ENCODE peak calls at places on chromosomes 11 and 22, in ten cellular contexts. G is activated CD8-positive, alpha-beta T cell treated with anti-CD3 and anti-CD28 coated beads for 36 hours; V is glutamatergic neuron; I is HFFc6; U is retinal pigment epithelial cell; E is nephron progenitor cell; M is uterus; W is kidney epithelial cell; N is esophagus squamous epithelium; J is GM10248. D is an unnamed sample.

GRCh38 chr11:126164781-126165180 is 46.7 kb downstream of the RPUSD4 start:
- DNase-seq in G (no peak), V (no peak), I (no peak), U (no peak), E (no peak), M (no peak), W (no peak), N (no peak), J (no peak), D (no peak)

GRCh38 chr11:97761175-97761574 is 1259.6 kb upstream of the CNTN5 start:
- DNase-seq in G (no peak), V (no peak), I (no peak), U (no peak), E (no peak), M (no peak), W (no peak), N (no peak), J (no peak), D (no peak)

GRCh38 chr11:8826901-8827560 is 84.0 kb upstream of the AKIP1 start:
- DNase-seq in G (no peak), V (no peak), I (no peak), U (no peak), E (no peak), M (no peak), W (no peak), N (no peak), J (no peak), D (no peak)

GRCh38 chr11:107683807-107684206 is 28.0 kb downstream of the SLN start:
- DNase-seq in G (no peak), V (no peak), I (no peak), U (no peak), E (no peak), M (no peak), W (no peak), N (no peak), J (no peak), D (no peak)

GRCh38 chr11:122523841-122524531 is 131.5 kb upstream of the UBASH3B start:
- DNase-seq in G (no peak), V (no peak), I (no peak), U (no peak), E (peak; percentile 26), M (no peak), W (no peak), N (no peak), J (no peak), D (no peak)

GRCh38 chr22:31604137-31604705 is 57.8 kb downstream of the PISD start:
- DNase-seq in G (no peak), V (no peak), I (no peak), U (no peak), E (no peak), M (no peak), W (no peak), N (no peak), J (no peak), D (no peak)

GRCh38 chr11:9790703-9791102 is 126.8 kb downstream of the SWAP70 start:
- DNase-seq in G (no peak), V (no peak), I (no peak), U (no peak), E (no peak), M (no peak), W (no peak), N (no peak), J (no peak), D (no peak)

GRCh38 chr11:16456366-16456765 is 100.0 kb upstream of the SOX6 start:
- DNase-seq in G (no peak), V (no peak), I (no peak), U (no peak), E (no peak), M (no peak), W (no peak), N (no peak), J (no peak), D (no peak)

GRCh38 chr11:114228401-114229061 is 67.7 kb upstream of the NNMT start:
- DNase-seq in G (no peak), V (peak; percentile 48), I (no peak), U (no peak), E (no peak), M (no peak), W (no peak), N (no peak), J (no peak), D (no peak)

GRCh38 chr11:132520199-132520598 is 1012.1 kb downstream of the OPCML start:
- DNase-seq in G (no peak), V (no peak), I (peak; percentile 40), U (no peak), E (no peak), M (no peak), W (no peak), N (no peak), J (no peak), D (no peak)

GRCh38 chr11:69497221-69497787 is 15.8 kb downstream of the LINC01488 start:
- DNase-seq in G (no peak), V (no peak), I (peak; percentile 96), U (peak; percentile 92), E (peak; percentile 48), M (peak; percentile 56), W (peak; percentile 83), N (no peak), J (no peak), D (peak; percentile 78)

GRCh38 chr22:49626361-49627216 is 201.1 kb downstream of the BRD1 start:
- DNase-seq in G (no peak), V (no peak), I (no peak), U (no peak), E (no peak), M (no peak), W (no peak), N (no peak), J (no peak), D (no peak)

GRCh38 chr11:86153439-86153838 is 84.6 kb upstream of the PICALM start:
- DNase-seq in G (no peak), V (no peak), I (no peak), U (no peak), E (no peak), M (no peak), W (no peak), N (no peak), J (no peak), D (no peak)

GRCh38 chr22:30566125-30566524 is 8.3 kb downstream of the GAL3ST1 start:
- DNase-seq in G (no peak), V (no peak), I (no peak), U (no peak), E (no peak), M (no peak), W (no peak), N (no peak), J (no peak), D (no peak)

DNA sequence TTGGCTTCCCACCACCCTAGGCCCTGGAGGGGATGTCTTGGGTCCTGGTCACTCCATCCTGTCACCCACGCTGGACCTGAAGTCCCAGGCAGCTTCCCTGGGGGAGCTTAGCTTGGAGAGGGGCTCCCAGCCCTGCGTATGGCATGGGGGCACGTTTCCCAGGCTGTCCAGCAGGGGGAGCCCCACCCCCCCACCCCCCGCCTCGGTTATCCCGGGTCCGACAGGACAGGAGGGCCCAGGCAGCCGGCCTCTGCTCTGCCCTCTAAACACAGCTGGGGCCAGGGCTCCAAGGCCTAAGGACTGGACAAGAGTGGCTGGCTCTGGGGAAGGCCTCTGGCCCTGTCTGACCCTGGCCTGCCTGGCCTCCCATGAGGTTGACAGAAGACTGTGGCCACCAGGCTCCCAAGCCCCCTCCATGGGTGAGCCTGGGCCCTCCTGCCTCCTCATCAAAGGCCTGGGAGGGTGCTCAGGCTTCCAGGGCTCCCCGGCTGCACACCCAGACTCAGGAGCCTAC is 104.8 kb downstream of the NECTIN1 start:
- DNase-seq in G (peak; percentile 6), V (peak; percentile 40), I (no peak), U (no peak), E (peak; percentile 21), M (no peak), W (no peak), N (no peak), J (peak; percentile 67), D (no peak)
- TF ChIP-seq CTCF in G (peak; percentile 77), V (peak; percentile 84), I (peak; percentile 84), U (peak; percentile 52), E (peak; percentile 81), M (no peak), W (peak; percentile 68), N (no peak), J (peak; percentile 22), D (peak; percentile 64)

DNA sequence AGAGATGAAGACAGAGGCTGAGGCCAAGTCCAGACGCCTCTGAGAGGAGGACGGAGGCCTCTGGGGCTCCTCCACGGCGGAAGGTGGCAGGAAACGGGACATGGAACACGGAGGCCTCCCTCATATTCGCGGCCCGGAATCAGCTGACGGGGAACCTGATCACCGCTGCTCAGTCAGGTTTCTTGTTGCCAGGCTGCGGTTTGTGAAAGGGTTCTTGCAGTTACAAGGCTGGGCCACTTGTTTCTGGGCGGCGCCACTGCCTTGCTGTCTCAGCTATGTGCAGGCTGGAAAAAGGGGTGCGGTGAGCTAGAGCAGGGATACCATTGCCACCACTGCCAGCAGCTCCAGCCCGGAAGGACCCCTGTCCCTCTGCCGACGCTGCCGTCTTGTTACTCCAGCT is 10.0 kb upstream of the MMP1 start:
- DNase-seq in G (peak; percentile 21), V (peak; percentile 59), I (no peak), U (no peak), E (peak; percentile 41), M (no peak), W (no peak), N (no peak), J (no peak), D (no peak)
- TF ChIP-seq CTCF in G (no peak), V (peak; percentile 55), I (peak; percentile 53), U (peak; percentile 37), E (peak; percentile 34), M (no peak), W (peak; percentile 32), N (no peak), J (no peak), D (no peak)

DNA sequence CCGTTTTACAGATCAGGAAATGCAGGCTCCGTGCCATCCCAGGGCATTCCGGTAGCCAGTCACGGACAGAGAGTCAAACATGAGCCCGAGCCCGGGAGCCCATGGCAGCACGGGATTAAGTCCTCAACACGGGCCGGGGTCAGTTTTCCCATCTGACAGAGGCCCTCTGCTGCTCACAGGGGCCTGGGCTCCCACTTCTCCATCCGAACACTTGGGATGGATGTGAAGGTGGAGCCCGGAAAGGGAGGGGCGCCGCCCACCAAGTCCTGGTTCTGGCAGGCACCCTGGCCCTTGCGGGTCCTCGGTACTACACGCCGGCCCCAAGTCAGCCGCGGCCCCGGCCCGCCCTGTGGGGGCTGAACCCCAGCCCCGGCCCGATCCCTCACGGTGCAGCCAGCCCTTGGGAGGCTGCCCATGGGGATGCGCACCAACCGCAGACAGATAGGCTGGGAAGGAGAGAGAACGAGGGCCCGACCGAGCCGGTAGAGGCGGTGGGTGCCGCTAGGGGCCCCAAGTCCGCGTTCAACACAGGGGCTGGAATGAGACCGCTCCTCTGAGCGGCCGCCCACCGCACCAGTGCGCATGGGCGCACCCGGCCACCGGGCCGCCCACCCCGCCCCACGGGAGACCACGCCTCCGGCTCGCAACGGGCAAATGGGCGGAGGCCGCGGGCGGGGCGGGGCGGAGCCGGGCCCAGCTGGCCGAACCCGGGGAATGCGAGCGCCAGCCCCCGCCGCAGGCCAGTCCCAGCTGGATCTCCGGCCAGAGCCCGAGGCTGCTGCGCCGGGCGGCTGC is at the start of gene CAPN5:
- DNase-seq in G (peak; percentile 87), V (peak; percentile 98), I (peak; percentile 88), U (peak; percentile 69), E (peak; percentile 98), M (peak; percentile 95), W (peak; percentile 51), N (peak; percentile 36), J (peak; percentile 97), D (peak; percentile 97)
- TF ChIP-seq CTCF in G (peak; percentile 23), V (peak; percentile 23), I (peak; percentile 69), U (peak; percentile 36), E (peak; percentile 37), M (peak; percentile 44), W (peak; percentile 33), N (no peak), J (peak; percentile 3), D (peak; percentile 44)

GRCh38 chr11:11268119-11268518 is 84.9 kb downstream of the CSNK2A3 start:
- DNase-seq in G (no peak), V (no peak), I (no peak), U (no peak), E (no peak), M (no peak), W (no peak), N (no peak), J (no peak), D (no peak)
- TF ChIP-seq CTCF in G (no peak), V (no peak), I (no peak), U (no peak), E (no peak), M (no peak), W (no peak), N (no peak), J (no peak), D (no peak)